ENCODE peak calls at places on chromosomes 1 and 21, in seven cellular contexts. L is AG09309; T is astrocyte of the cerebellum; H is cardiac muscle cell; A is skeletal muscle cell; U is effector memory CD4-positive, alpha-beta T cell; E is dorsolateral prefrontal cortex. V is an unnamed sample.

GRCh38 chr1:149844096-149844495 is 55.3 kb upstream of the BOLA1 start:
- DNase-seq in H (no peak), T (no peak), L (no peak), A (peak; percentile 14), E (no peak), U (no peak), V (no peak)

GRCh38 chr1:229836324-229836723 is 210.3 kb downstream of the URB2 start:
- DNase-seq in H (no peak), T (no peak), A (no peak), E (no peak), U (no peak), L (no peak), V (no peak)

GRCh38 chr1:22108343-22109135 is 34.4 kb downstream of the WNT4 start:
- DNase-seq in T (no peak), H (no peak), U (no peak), L (no peak), A (no peak), E (no peak), V (no peak)

GRCh38 chr1:187038789-187039188 is 210.0 kb downstream of the PLA2G4A start:
- DNase-seq in L (no peak), E (no peak), A (peak; percentile 7), U (no peak), H (no peak), T (peak; percentile 33), V (peak; percentile 72)

GRCh38 chr1:78145105-78145580 is 99.4 kb downstream of the GIPC2 start:
- DNase-seq in U (peak; percentile 6), E (peak; percentile 29), L (peak; percentile 64), H (peak; percentile 76), T (peak; percentile 62), A (peak; percentile 58), V (peak; percentile 16)

GRCh38 chr1:23343246-23344110 is 606 bp downstream of the HNRNPR start:
- DNase-seq in H (peak; percentile 62), E (peak; percentile 12), U (peak; percentile 5), A (no peak), L (no peak), T (no peak), V (no peak)

GRCh38 chr1:230674581-230674980 is 32.3 kb downstream of the COG2 start:
- DNase-seq in A (no peak), T (peak; percentile 28), L (no peak), U (no peak), H (no peak), E (no peak), V (no peak)

GRCh38 chr1:112359961-112360767 is 35.9 kb upstream of the CTTNBP2NL start:
- DNase-seq in U (no peak), T (no peak), L (peak; percentile 67), A (peak; percentile 77), H (no peak), E (peak; percentile 16), V (peak; percentile 63)

GRCh38 chr21:46456750-46457149 is 1.9 kb upstream of the DIP2A start:
- DNase-seq in L (no peak), A (no peak), T (no peak), H (no peak), E (no peak), U (no peak), V (no peak)

GRCh38 chr21:26769613-26770188 is 75.5 kb downstream of the ADAMTS1 start:
- DNase-seq in U (no peak), L (no peak), T (peak; percentile 46), E (no peak), H (peak; percentile 50), A (peak; percentile 20), V (no peak)

GRCh38 chr1:48556161-48556850 is 84.3 kb upstream of the SPATA6 start:
- DNase-seq in E (peak; percentile 5), T (no peak), L (no peak), A (no peak), U (no peak), H (no peak), V (no peak)

GRCh38 chr1:203381151-203381751 is 30.3 kb upstream of the FMOD start:
- DNase-seq in U (no peak), L (no peak), T (no peak), H (no peak), E (no peak), A (no peak), V (no peak)

GRCh38 chr1:91732291-91732953 is 153.5 kb downstream of the TGFBR3 start:
- DNase-seq in H (no peak), A (peak; percentile 65), E (no peak), T (peak; percentile 80), L (no peak), U (no peak), V (peak; percentile 89)

GRCh38 chr1:162404550-162405160 is 7.3 kb downstream of the SH2D1B start:
- DNase-seq in E (no peak), A (peak; percentile 62), H (no peak), U (no peak), T (no peak), L (peak; percentile 65), V (no peak)

GRCh38 chr1:108595510-108595909 is 35.6 kb downstream of the EEIG2 start:
- DNase-seq in U (no peak), E (no peak), L (no peak), H (no peak), A (no peak), T (no peak), V (no peak)

GRCh38 chr1:184974837-184975115 is 468 bp upstream of the NIBAN1 start:
- DNase-seq in A (no peak), H (no peak), T (no peak), L (no peak), U (no peak), E (no peak), V (no peak)

GRCh38 chr1:23854568-23854967 is 13.5 kb downstream of the FUCA1 start:
- DNase-seq in L (no peak), U (no peak), T (no peak), A (no peak), E (no peak), H (no peak), V (no peak)

GRCh38 chr1:22141493-22141892 is 1.4 kb downstream of the WNT4 start:
- DNase-seq in A (no peak), H (no peak), L (no peak), T (no peak), U (no peak), E (no peak), V (no peak)

GRCh38 chr1:43913666-43914325 is 19.8 kb upstream of the ARTN start:
- DNase-seq in U (no peak), A (no peak), L (no peak), T (no peak), E (no peak), H (no peak), V (no peak)

GRCh38 chr1:8026976-8027747 is 1.1 kb upstream of the ERRFI1 start:
- DNase-seq in E (no peak), U (no peak), A (no peak), L (no peak), T (no peak), H (no peak), V (no peak)

GRCh38 chr1:21594935-21595897 is 73.9 kb downstream of the RAP1GAP start:
- DNase-seq in U (peak; percentile 17), T (peak; percentile 11), E (peak; percentile 52), H (peak; percentile 39), L (no peak), A (no peak), V (no peak)

GRCh38 chr1:228273720-228274451 is 66.0 kb downstream of the OBSCN start:
- DNase-seq in E (no peak), A (no peak), H (no peak), U (no peak), L (no peak), T (no peak), V (no peak)

GRCh38 chr1:228275435-228276342 is 67.8 kb downstream of the OBSCN start:
- DNase-seq in T (peak; percentile 29), U (peak; percentile 82), H (peak; percentile 85), L (peak; percentile 35), A (peak; percentile 61), E (peak; percentile 71), V (peak; percentile 55)

GRCh38 chr1:228275154-228275434 is 67.2 kb downstream of the OBSCN start:
- DNase-seq in H (no peak), E (no peak), U (no peak), A (no peak), L (no peak), T (no peak), V (no peak)

GRCh38 chr1:228272831-228273571 is 65.2 kb downstream of the OBSCN start:
- DNase-seq in T (no peak), A (no peak), H (no peak), L (no peak), E (no peak), U (no peak), V (no peak)

GRCh38 chr1:228274452-228275153 is 66.8 kb downstream of the OBSCN start:
- DNase-seq in T (no peak), U (no peak), L (no peak), H (no peak), E (no peak), A (no peak), V (no peak)
- H3K4me3 ChIP-seq in T (no peak overlapping the region), U (peak overlapping the region; percentile 78), L (no peak overlapping the region), H (no peak overlapping the region), E (no peak overlapping the region), A (no peak overlapping the region), V (no peak overlapping the region)

DNA sequence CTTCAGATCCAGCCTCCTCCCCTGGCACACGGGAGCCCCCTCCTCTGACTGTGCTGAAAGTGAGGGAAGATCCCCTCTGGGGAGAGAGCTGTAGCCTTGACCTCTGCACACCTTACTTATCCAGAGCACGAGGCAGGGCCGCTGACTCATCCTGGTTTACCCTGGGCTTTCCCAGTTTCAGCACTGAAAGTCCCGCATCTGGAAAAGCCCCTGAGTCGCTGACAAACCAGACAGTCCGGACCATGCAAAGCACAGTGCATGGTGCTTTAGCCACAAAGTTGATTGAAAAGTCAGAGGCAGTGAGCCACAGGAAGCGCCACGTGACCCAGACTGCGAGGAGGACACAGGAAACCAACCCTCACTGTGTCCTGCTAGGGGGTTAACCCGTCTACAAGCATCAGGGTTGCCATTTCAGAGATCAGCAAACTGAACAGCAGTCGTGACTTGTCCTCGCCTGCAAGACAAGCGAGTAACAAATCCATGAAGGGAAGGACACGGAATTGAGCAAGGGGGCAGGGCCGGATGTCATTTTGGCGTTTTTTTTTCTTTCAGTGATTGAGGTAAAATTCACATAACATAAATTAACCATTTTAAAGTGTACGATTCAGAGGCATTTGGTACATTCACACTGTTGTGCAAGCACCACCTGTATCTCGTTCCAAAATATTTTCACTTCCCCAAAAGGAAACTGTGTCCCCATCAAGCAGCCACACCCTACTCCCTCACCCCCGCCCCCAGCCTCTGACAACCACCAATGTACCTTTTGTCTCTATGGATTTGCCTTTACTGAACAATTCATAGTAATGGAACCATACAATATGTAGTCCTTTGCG is 19.9 kb upstream of the IFNGR2 start:
- DNase-seq in T (no peak), A (no peak), L (no peak), H (peak; percentile 6), E (no peak), U (peak; percentile 72), V (peak; percentile 52)
- H3K4me3 ChIP-seq in T (no peak overlapping the region), A (peak overlapping the region; percentile 13), L (peak overlapping the region; percentile 9), H (no peak overlapping the region), E (no peak overlapping the region), U (peak overlapping the region; percentile 56), V (no peak overlapping the region)

GRCh38 chr1:31371121-31371520 is 1.8 kb downstream of the FABP3 start:
- DNase-seq in L (no peak), E (no peak), T (no peak), A (no peak), U (no peak), H (no peak), V (no peak)
- H3K4me3 ChIP-seq in L (no peak overlapping the region), E (peak overlapping the region; percentile 67), T (no peak overlapping the region), A (no peak overlapping the region), U (no peak overlapping the region), H (peak overlapping the region; percentile 44), V (peak overlapping the region; percentile 64)

DNA sequence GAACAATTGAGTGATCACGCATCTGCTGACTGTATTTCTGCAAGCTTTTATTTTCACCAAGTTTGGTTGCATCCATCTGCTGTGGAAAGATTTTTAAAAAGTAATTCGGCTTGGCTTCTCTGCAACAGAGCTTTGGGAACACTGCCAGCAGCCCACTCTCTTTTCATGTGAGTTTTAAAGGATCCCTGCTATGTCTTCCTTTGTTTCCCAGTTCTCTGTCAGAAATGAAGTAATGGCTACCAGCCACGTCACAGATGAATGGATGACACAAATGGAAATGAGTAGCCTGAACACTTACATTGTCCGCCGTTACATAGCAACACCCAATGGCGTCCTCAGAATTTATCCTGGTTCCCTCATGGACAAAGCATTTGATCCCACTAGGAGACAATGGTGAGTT is 80.6 kb upstream of the RAVER2 start:
- DNase-seq in E (no peak), U (no peak), L (no peak), T (no peak), H (no peak), A (no peak), V (no peak)
- H3K4me3 ChIP-seq in E (no peak overlapping the region), U (no peak overlapping the region), L (no peak overlapping the region), T (no peak overlapping the region), H (no peak overlapping the region), A (no peak overlapping the region), V (no peak overlapping the region)

V was measured in retinal pigment epithelial cell.